ENCODE peak calls at places on chromosomes 16 and 17, in ten cellular contexts. A, O, K, H, W, U, E, Z, J and V are unnamed samples.

GRCh38 chr16:57988929-57989328 is 11.5 kb downstream of the ZNF319 start:
- DNase-seq in U (no peak), H (no peak), O (no peak), E (no peak), Z (no peak), W (no peak), A (peak), K (peak), J (no peak), V (peak)

GRCh38 chr17:63515426-63515825 is 7.7 kb upstream of the KCNH6 start:
- DNase-seq in K (no peak), H (no peak), U (no peak), E (no peak), W (no peak), Z (no peak), A (no peak), J (no peak), O (no peak), V (no peak)

GRCh38 chr17:43034623-43035293 is 9.7 kb downstream of the RND2 start:
- DNase-seq in O (no peak), A (no peak), H (no peak), E (no peak), U (no peak), K (no peak), Z (no peak), W (no peak), J (no peak), V (peak)

GRCh38 chr17:75370288-75370687 is 35.2 kb downstream of the GRB2 start:
- DNase-seq in K (no peak), E (no peak), O (no peak), Z (no peak), U (no peak), J (no peak), W (no peak), A (no peak), H (no peak), V (no peak)

GRCh38 chr17:9364837-9365430 is 210.7 kb downstream of the STX8 start:
- DNase-seq in U (no peak), Z (no peak), E (no peak), O (no peak), K (no peak), W (no peak), H (no peak), J (no peak), A (no peak), V (no peak)

GRCh38 chr16:24253192-24253591 is 2.9 kb upstream of the CACNG3 start:
- DNase-seq in K (peak), W (no peak), J (peak), O (peak), H (peak), A (peak), U (peak), Z (no peak), E (peak), V (peak)

GRCh38 chr16:981695-982151 is at the start of gene SOX8:
- DNase-seq in H (no peak), A (no peak), E (peak), K (no peak), U (peak), W (no peak), J (peak), O (no peak), Z (no peak), V (peak)

GRCh38 chr17:28928061-28928460 is 23.3 kb downstream of the PHF12 start:
- DNase-seq in E (no peak), H (no peak), J (no peak), O (no peak), W (no peak), U (no peak), K (peak), Z (no peak), A (peak), V (no peak)

GRCh38 chr17:73137376-73137775 is 27.4 kb upstream of the SSTR2 start:
- DNase-seq in E (no peak), Z (no peak), W (no peak), U (no peak), H (no peak), J (no peak), K (no peak), A (no peak), O (no peak), V (no peak)

GRCh38 chr17:61388561-61389356 is 10.9 kb upstream of the TBX2 start:
- DNase-seq in U (no peak), Z (no peak), E (no peak), H (no peak), W (no peak), O (no peak), K (no peak), A (no peak), J (no peak), V (peak)

GRCh38 chr16:85394511-85395206 is 218.5 kb upstream of the GSE1 start:
- DNase-seq in H (no peak), Z (no peak), W (peak), U (no peak), J (peak), O (no peak), K (no peak), E (peak), A (no peak), V (peak)

GRCh38 chr17:7786866-7787265 is 47.2 kb upstream of the KDM6B start:
- DNase-seq in O (no peak), E (no peak), Z (no peak), H (no peak), K (no peak), W (no peak), J (no peak), A (no peak), U (no peak), V (no peak)

GRCh38 chr17:29642171-29642611 is 19.5 kb upstream of the CORO6 start:
- DNase-seq in E (peak), J (no peak), Z (no peak), K (no peak), O (no peak), A (no peak), H (no peak), W (no peak), U (no peak), V (no peak)

GRCh38 chr16:66130296-66130910 is 236.1 kb upstream of the CDH5 start:
- DNase-seq in U (no peak), W (no peak), A (no peak), Z (no peak), J (no peak), K (no peak), H (no peak), O (no peak), E (no peak), V (no peak)

GRCh38 chr17:50719924-50720805 is 762 bp downstream of the LUC7L3 start:
- DNase-seq in W (no peak), E (no peak), A (no peak), J (no peak), Z (no peak), U (no peak), K (no peak), H (no peak), O (no peak), V (no peak)

GRCh38 chr17:28878981-28879380 is 18.6 kb downstream of the FLOT2 start:
- DNase-seq in Z (no peak), O (peak), A (peak), U (peak), K (peak), H (no peak), E (peak), W (peak), J (peak), V (no peak)

GRCh38 chr17:29251184-29251583 is 4.5 kb downstream of the CRYBA1 start:
- DNase-seq in U (no peak), K (no peak), E (no peak), H (no peak), A (no peak), Z (no peak), J (no peak), W (no peak), O (no peak), V (no peak)

GRCh38 chr17:72447251-72447640 is 326.4 kb downstream of the SOX9 start:
- DNase-seq in A (no peak), K (no peak), H (no peak), J (no peak), Z (no peak), W (no peak), U (no peak), O (no peak), E (no peak), V (no peak)

DNA sequence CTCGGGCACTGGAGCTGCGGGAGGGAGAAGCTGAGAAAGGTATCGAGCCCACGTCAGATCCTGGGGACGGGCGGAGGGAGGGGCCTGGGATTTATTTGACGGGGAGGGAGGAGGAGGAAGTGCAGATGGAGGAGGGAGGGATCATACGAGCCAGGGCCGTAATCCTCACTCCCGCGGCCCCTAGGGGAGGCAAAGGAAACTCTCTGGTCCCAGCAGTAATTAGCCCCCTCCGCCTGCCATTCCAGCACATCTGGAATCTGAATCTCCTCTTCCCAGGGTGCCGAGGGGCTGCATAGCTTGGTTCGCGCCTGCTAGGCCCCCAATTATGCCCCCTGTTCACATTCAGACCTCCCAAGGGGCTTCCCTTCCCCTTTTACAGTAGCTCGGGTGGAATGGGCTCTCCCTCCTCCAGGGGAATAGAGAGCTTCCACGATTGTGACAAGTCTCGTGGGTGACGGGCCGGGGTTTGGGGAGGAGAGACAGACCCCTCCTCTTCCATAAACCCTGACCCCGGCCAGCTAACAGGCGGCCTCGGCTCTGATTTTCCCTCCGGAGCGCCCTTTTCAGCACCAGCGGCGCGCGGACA is at the start of gene SEZ6L2:
- DNase-seq in O (peak), K (peak), U (peak), J (peak), A (peak), Z (peak), W (peak), H (peak), E (peak), V (peak)
- TF ChIP-seq CTCF in O (peak), K (peak), U (peak), J (no peak), A (peak), Z (no peak), W (peak), H (no peak), E (no peak), V (peak)

GRCh38 chr17:4533522-4534502 is 21.4 kb downstream of the MYBBP1A start:
- DNase-seq in Z (no peak), H (peak), U (no peak), K (no peak), A (no peak), E (no peak), O (no peak), J (no peak), W (peak), V (no peak)
- TF ChIP-seq CTCF in Z (no peak), H (no peak), U (no peak), K (no peak), A (no peak), E (no peak), O (no peak), J (no peak), W (no peak), V (no peak)

GRCh38 chr17:80755650-80756405 is 211.2 kb downstream of the RPTOR start:
- DNase-seq in A (no peak), Z (no peak), U (peak), E (no peak), K (no peak), O (no peak), J (peak), W (no peak), H (no peak), V (no peak)
- TF ChIP-seq CTCF in A (no peak), Z (no peak), U (peak), E (no peak), K (no peak), O (peak), J (no peak), W (no peak), H (no peak), V (peak)

DNA sequence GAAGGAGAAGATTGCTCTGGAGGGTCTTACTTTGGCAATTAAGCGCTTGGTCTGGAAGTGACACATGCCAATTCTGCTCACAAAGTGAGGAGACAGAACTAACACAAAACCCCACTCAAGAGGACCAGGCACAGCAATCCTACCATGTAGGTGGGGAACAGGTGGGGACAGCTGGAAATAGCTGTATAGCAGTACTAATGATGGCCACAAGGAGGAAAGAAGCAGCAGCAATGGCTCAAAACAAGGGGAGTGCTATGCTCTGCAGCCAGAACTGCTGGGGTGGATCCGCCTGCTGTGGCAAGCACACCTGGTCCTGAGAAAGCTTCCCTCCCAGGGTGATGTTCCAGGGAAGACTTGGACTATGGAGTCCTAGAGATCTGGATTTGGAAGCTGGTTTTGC is 17.0 kb upstream of the TMEM132E start:
- DNase-seq in E (no peak), A (peak), W (no peak), J (peak), Z (no peak), U (peak), K (no peak), O (no peak), H (no peak), V (no peak)
- TF ChIP-seq CTCF in E (peak), A (no peak), W (no peak), J (peak), Z (peak), U (peak), K (peak), O (peak), H (no peak), V (peak)

GRCh38 chr16:23182675-23183485 is at the start of gene SCNN1G:
- DNase-seq in U (peak), O (peak), Z (no peak), A (no peak), E (peak), J (peak), H (no peak), W (peak), K (no peak), V (peak)
- TF ChIP-seq CTCF in U (no peak), O (peak), Z (peak), A (no peak), E (peak), J (no peak), H (peak), W (peak), K (no peak), V (peak)

GRCh38 chr17:38674749-38675615 is at the start of gene EPOP:
- DNase-seq in E (peak), Z (peak), K (peak), W (peak), H (peak), A (peak), O (peak), U (peak), J (peak), V (peak)

GRCh38 chr17:38673714-38674012 is 1.1 kb downstream of the EPOP start:
- DNase-seq in O (peak), E (peak), W (peak), Z (no peak), A (no peak), H (peak), U (peak), J (peak), K (no peak), V (peak)

GRCh38 chr17:38672788-38673713 is 1.7 kb downstream of the EPOP start:
- DNase-seq in Z (no peak), W (no peak), U (peak), H (no peak), K (no peak), J (no peak), E (no peak), O (no peak), A (no peak), V (no peak)

GRCh38 chr17:38671939-38672720 is 2.6 kb downstream of the EPOP start:
- DNase-seq in A (peak), E (no peak), Z (no peak), J (no peak), O (no peak), U (peak), H (no peak), W (no peak), K (peak), V (no peak)

DNA sequence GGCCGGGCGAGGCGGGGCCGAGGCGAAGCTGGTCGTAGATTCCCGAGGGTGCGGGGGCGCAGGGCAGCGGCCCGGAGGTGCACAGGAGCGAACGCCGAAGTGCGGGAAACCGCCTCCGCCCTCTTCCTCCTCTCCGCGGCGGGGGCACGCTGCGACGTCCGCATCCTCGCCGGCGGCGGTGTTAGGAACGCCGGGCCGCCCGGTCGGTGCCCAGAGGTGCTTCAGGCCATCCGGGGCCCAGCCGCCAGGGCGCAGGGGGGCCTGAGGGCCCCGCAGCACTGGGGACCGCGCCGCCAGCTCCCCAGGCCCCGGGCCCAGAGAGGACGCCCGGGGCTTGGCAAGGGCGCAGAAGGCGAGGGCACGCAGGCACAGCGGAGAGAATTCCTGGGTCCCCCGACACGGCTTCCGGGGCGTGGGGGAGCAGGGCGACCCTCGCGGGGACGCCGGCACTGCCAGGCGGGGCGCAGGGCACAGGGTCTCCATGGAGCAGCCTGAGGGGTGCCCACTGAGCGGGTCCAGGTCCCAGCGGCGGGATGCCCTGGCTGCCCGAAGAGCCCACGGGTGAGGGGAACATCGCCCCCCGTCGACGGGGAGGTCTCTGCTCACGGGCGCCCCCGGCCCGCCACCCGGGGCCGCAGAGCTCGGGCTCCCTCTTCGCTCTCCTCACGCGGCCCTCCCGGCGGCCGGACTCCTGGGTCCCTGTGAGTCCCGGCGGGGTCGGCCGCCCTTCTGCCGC is 576 bp downstream of the EPOP start:
- DNase-seq in W (no peak), J (peak), O (no peak), A (no peak), E (peak), U (peak), K (no peak), Z (no peak), H (peak), V (no peak)
- TF ChIP-seq CTCF in W (no peak), J (no peak), O (no peak), A (peak), E (no peak), U (no peak), K (no peak), Z (no peak), H (no peak), V (no peak)

GRCh38 chr17:81907219-81908145 is 3.7 kb downstream of the PCYT2 start:
- DNase-seq in J (no peak), E (no peak), Z (no peak), W (no peak), H (no peak), U (no peak), K (no peak), A (no peak), O (no peak), V (no peak)
- TF ChIP-seq CTCF in J (no peak), E (no peak), Z (no peak), W (no peak), H (no peak), U (no peak), K (no peak), A (no peak), O (no peak), V (no peak)

DNA sequence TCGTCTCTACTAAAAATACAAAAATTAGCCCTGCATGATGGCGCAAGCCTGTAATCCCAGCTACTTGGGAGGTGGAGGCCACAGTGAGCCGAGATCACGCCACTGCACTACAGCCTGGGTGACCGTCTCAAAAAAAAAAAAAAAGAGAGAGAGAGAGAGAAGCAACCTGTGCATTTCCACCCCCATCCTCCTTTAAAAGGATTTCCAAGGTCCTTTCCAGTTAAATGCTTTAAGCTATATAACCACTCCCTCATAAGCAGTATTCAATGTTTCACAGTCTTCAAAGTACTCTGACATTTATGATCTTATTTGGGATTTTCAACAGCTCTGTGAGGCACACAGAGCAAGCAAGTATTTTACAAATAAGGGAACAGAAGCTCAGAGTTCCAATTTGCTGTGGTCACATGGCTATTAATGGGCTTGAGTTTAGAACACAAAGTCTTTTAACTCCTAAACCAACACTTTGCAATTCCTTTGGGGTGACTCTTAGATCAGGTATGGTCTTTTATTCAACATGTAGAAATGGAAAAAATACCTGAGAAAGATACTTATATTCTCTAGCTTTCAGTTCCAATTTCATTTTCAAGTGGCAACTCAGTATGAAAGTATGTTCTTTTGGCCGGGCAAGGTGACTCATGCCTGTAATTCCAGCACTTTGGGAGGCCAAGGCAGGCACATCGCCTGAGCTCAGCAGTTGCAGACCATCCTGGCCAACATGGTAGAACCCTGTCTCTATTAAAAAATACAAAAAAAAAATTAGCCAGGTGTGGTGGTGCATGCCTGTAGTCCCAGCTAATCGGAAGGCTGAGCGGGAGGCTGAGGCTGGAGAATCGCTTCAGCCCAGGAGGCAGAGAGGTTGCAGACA is 31.3 kb downstream of the SPOP start:
- DNase-seq in U (no peak), E (no peak), J (no peak), Z (no peak), O (no peak), W (no peak), A (peak), K (peak), H (no peak), V (no peak)
- TF ChIP-seq CTCF in U (no peak), E (no peak), J (no peak), Z (no peak), O (no peak), W (no peak), A (no peak), K (no peak), H (no peak), V (no peak)

GRCh38 chr16:49528035-49528434 is 154.4 kb downstream of the C16orf78 start:
- DNase-seq in K (no peak), J (no peak), Z (peak), A (no peak), E (peak), W (no peak), U (no peak), H (no peak), O (no peak), V (no peak)
- TF ChIP-seq CTCF in K (no peak), J (no peak), Z (no peak), A (no peak), E (no peak), W (no peak), U (no peak), H (no peak), O (no peak), V (no peak)